ENCODE peak calls at places on chromosomes 11 and 22, in five cellular contexts. One of them, this sample, is unnamed.
A peak's percentile ranks its signal among the peaks of the same experiment; 100 is the strongest.

GRCh38 chr22:23265389-23265700 is 85.0 kb downstream of the BCR start:
- DNase-seq in aorta: no peak
- DNase-seq in tibial artery: no peak
- DNase-seq in OCI-LY7: no peak
- DNase-seq in neuronal stem cell: no peak
- DNase-seq in this sample: no peak

GRCh38 chr11:121473064-121473777 is 20.5 kb upstream of the SORL1-AS1 start:
- DNase-seq in aorta: peak; percentile 77
- DNase-seq in tibial artery: no peak
- DNase-seq in OCI-LY7: no peak
- DNase-seq in neuronal stem cell: no peak
- DNase-seq in this sample: no peak

GRCh38 chr11:18611196-18611595 is 11.6 kb downstream of the MISFA start:
- DNase-seq in aorta: no peak
- DNase-seq in tibial artery: no peak
- DNase-seq in OCI-LY7: no peak
- DNase-seq in neuronal stem cell: no peak
- DNase-seq in this sample: peak; percentile 22

GRCh38 chr11:123183391-123184099 is 11.5 kb downstream of the CLMP start:
- DNase-seq in aorta: no peak
- DNase-seq in tibial artery: no peak
- DNase-seq in OCI-LY7: no peak
- DNase-seq in neuronal stem cell: no peak
- DNase-seq in this sample: no peak

GRCh38 chr11:47995318-47995717 is 15.0 kb downstream of the PTPRJ start:
- DNase-seq in aorta: no peak
- DNase-seq in tibial artery: peak; percentile 10
- DNase-seq in OCI-LY7: no peak
- DNase-seq in neuronal stem cell: no peak
- DNase-seq in this sample: no peak

GRCh38 chr22:45608763-45609180 is 62.9 kb upstream of the ATXN10 start:
- DNase-seq in aorta: no peak
- DNase-seq in tibial artery: no peak
- DNase-seq in OCI-LY7: no peak
- DNase-seq in neuronal stem cell: no peak
- DNase-seq in this sample: no peak

GRCh38 chr11:24153337-24153736 is 343.5 kb upstream of the LUZP2 start:
- DNase-seq in aorta: no peak
- DNase-seq in tibial artery: no peak
- DNase-seq in OCI-LY7: no peak
- DNase-seq in neuronal stem cell: no peak
- DNase-seq in this sample: no peak

GRCh38 chr11:75374646-75375045 is 23.2 kb upstream of the ARRB1 start:
- DNase-seq in aorta: no peak
- DNase-seq in tibial artery: no peak
- DNase-seq in OCI-LY7: no peak
- DNase-seq in neuronal stem cell: no peak
- DNase-seq in this sample: no peak

GRCh38 chr22:50314455-50315288 is 7.2 kb upstream of the PLXNB2 start:
- DNase-seq in aorta: peak; percentile 80
- DNase-seq in tibial artery: peak; percentile 76
- DNase-seq in OCI-LY7: peak; percentile 93
- DNase-seq in neuronal stem cell: no peak
- DNase-seq in this sample: peak; percentile 56

GRCh38 chr11:115660072-115660805 is 156.0 kb upstream of the CADM1 start:
- DNase-seq in aorta: no peak
- DNase-seq in tibial artery: no peak
- DNase-seq in OCI-LY7: no peak
- DNase-seq in neuronal stem cell: no peak
- DNase-seq in this sample: no peak

GRCh38 chr11:19934828-19935259 is 222.2 kb downstream of the NAV2 start:
- DNase-seq in aorta: peak; percentile 68
- DNase-seq in tibial artery: no peak
- DNase-seq in OCI-LY7: no peak
- DNase-seq in neuronal stem cell: no peak
- DNase-seq in this sample: no peak

GRCh38 chr11:64858467-64859401 is 14.3 kb upstream of the CDC42BPG start:
- DNase-seq in aorta: no peak
- DNase-seq in tibial artery: no peak
- DNase-seq in OCI-LY7: peak; percentile 68
- DNase-seq in neuronal stem cell: no peak
- DNase-seq in this sample: no peak

GRCh38 chr11:87529486-87529885 is 491.8 kb downstream of the TMEM135 start:
- DNase-seq in aorta: no peak
- DNase-seq in tibial artery: no peak
- DNase-seq in OCI-LY7: no peak
- DNase-seq in neuronal stem cell: no peak
- DNase-seq in this sample: no peak

GRCh38 chr11:86145439-86146156 is 76.7 kb upstream of the PICALM start:
- DNase-seq in aorta: no peak
- DNase-seq in tibial artery: no peak
- DNase-seq in OCI-LY7: no peak
- DNase-seq in neuronal stem cell: no peak
- DNase-seq in this sample: no peak

GRCh38 chr11:113131036-113131775 is 170.0 kb downstream of the NCAM1 start:
- DNase-seq in aorta: no peak
- DNase-seq in tibial artery: no peak
- DNase-seq in OCI-LY7: no peak
- DNase-seq in neuronal stem cell: no peak
- DNase-seq in this sample: no peak

GRCh38 chr22:39686178-39686620 is 115.6 kb downstream of the CACNA1I start:
- DNase-seq in aorta: no peak
- DNase-seq in tibial artery: no peak
- DNase-seq in OCI-LY7: no peak
- DNase-seq in neuronal stem cell: no peak
- DNase-seq in this sample: no peak

GRCh38 chr11:18375941-18376340 is 18.4 kb upstream of the LDHA start:
- DNase-seq in aorta: no peak
- DNase-seq in tibial artery: no peak
- DNase-seq in OCI-LY7: no peak
- DNase-seq in neuronal stem cell: no peak
- DNase-seq in this sample: no peak

GRCh38 chr11:129853508-129854228 is 38.0 kb downstream of the TMEM45B start:
- DNase-seq in aorta: no peak
- DNase-seq in tibial artery: no peak
- DNase-seq in OCI-LY7: peak; percentile 52
- DNase-seq in neuronal stem cell: no peak
- DNase-seq in this sample: peak; percentile 58

GRCh38 chr11:34473603-34474169 is 35.0 kb downstream of the CAT start:
- DNase-seq in aorta: no peak
- DNase-seq in tibial artery: no peak
- DNase-seq in OCI-LY7: no peak
- DNase-seq in neuronal stem cell: no peak
- DNase-seq in this sample: no peak
- H3K36me3 ChIP-seq in aorta: peaks cover 8% of the 10 kb centered on the region
- H3K36me3 ChIP-seq in tibial artery: peaks cover 43% of the 10 kb centered on the region
- H3K36me3 ChIP-seq in OCI-LY7: peaks cover 48% of the 10 kb centered on the region
- H3K36me3 ChIP-seq in neuronal stem cell: no peaks in the 10 kb centered on the region
- H3K36me3 ChIP-seq in this sample: peaks cover 11% of the 10 kb centered on the region

GRCh38 chr22:19047993-19048392 is 74.2 kb downstream of the DGCR2 start:
- DNase-seq in aorta: no peak
- DNase-seq in tibial artery: peak; percentile 25
- DNase-seq in OCI-LY7: no peak
- DNase-seq in neuronal stem cell: no peak
- DNase-seq in this sample: no peak

GRCh38 chr22:19045094-19045493 is 77.1 kb downstream of the DGCR2 start:
- DNase-seq in aorta: no peak
- DNase-seq in tibial artery: no peak
- DNase-seq in OCI-LY7: no peak
- DNase-seq in neuronal stem cell: no peak
- DNase-seq in this sample: no peak

GRCh38 chr22:19048531-19048930 is 73.7 kb downstream of the DGCR2 start:
- DNase-seq in aorta: no peak
- DNase-seq in tibial artery: peak; percentile 51
- DNase-seq in OCI-LY7: no peak
- DNase-seq in neuronal stem cell: no peak
- DNase-seq in this sample: no peak

GRCh38 chr22:19046287-19046686 is 75.9 kb downstream of the DGCR2 start:
- DNase-seq in aorta: no peak
- DNase-seq in tibial artery: no peak
- DNase-seq in OCI-LY7: no peak
- DNase-seq in neuronal stem cell: no peak
- DNase-seq in this sample: no peak

DNA sequence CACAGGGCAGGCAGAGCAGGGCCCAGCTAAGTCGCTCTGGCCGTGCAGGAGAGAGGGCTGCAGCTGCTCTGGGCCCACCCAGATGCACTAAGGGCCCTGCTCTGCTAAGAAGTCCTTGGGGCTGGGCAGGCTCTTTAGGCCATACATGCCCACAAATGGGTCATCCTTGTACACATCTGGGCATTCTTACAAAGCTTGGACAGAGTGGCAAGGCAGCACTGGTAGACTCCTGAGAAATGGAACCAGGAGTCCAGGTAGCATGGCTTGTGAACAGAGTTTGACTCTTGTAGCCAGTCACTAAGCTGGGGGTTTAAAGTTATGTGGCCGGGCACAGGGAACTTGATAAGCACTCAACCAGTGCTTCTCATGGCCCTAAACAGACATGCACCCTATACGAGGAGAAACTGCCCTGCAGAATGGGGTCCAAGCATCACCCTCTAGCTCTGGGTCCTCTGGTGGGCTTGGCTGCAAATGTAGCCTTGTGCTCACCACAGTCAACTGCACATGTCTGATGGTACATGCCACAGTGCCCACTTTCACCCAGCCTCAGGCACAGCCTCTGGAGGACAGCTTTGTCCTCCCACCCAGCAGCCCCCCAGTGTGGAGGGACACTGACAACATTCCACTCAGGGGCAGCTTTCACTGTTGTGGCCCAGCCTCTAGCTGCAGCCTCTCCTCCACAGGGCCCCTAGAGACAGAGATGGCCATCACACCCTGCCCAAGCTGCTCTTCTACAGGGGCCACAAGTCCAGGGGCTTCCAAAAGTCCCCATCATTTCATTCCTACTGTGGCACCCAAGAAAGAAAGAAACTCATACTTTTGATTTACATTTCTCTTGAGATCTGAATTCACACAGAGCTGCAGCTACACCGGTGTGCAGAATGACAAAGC is 75.2 kb downstream of the DGCR2 start:
- DNase-seq in aorta: no peak
- DNase-seq in tibial artery: peak; percentile 32
- DNase-seq in OCI-LY7: no peak
- DNase-seq in neuronal stem cell: no peak
- DNase-seq in this sample: no peak
- H3K36me3 ChIP-seq in aorta: peaks cover 15% of the 10 kb centered on the region
- H3K36me3 ChIP-seq in tibial artery: peaks cover 73% of the 10 kb centered on the region
- H3K36me3 ChIP-seq in OCI-LY7: peaks cover 67% of the 10 kb centered on the region
- H3K36me3 ChIP-seq in neuronal stem cell: peaks cover 96% of the 10 kb centered on the region
- H3K36me3 ChIP-seq in this sample: peaks cover 47% of the 10 kb centered on the region

GRCh38 chr22:40826984-40827741 is 8.0 kb upstream of the SLC25A17 start:
- DNase-seq in aorta: no peak
- DNase-seq in tibial artery: no peak
- DNase-seq in OCI-LY7: no peak
- DNase-seq in neuronal stem cell: no peak
- DNase-seq in this sample: no peak
- H3K36me3 ChIP-seq in aorta: peaks cover 2% of the 10 kb centered on the region
- H3K36me3 ChIP-seq in tibial artery: peaks cover 72% of the 10 kb centered on the region
- H3K36me3 ChIP-seq in OCI-LY7: peaks cover 94% of the 10 kb centered on the region
- H3K36me3 ChIP-seq in neuronal stem cell: peaks cover 94% of the 10 kb centered on the region
- H3K36me3 ChIP-seq in this sample: peaks cover 82% of the 10 kb centered on the region

GRCh38 chr11:70424765-70425164 is 26.4 kb downstream of the CTTN start:
- DNase-seq in aorta: no peak
- DNase-seq in tibial artery: no peak
- DNase-seq in OCI-LY7: no peak
- DNase-seq in neuronal stem cell: no peak
- DNase-seq in this sample: no peak
- H3K36me3 ChIP-seq in aorta: peaks cover 21% of the 10 kb centered on the region
- H3K36me3 ChIP-seq in tibial artery: peaks cover 70% of the 10 kb centered on the region
- H3K36me3 ChIP-seq in OCI-LY7: no peaks in the 10 kb centered on the region
- H3K36me3 ChIP-seq in neuronal stem cell: peaks cover 87% of the 10 kb centered on the region
- H3K36me3 ChIP-seq in this sample: peaks cover 48% of the 10 kb centered on the region

GRCh38 chr11:118497831-118498230 is 29.4 kb upstream of the TTC36 start:
- DNase-seq in aorta: no peak
- DNase-seq in tibial artery: no peak
- DNase-seq in OCI-LY7: no peak
- DNase-seq in neuronal stem cell: no peak
- DNase-seq in this sample: peak; percentile 51
- H3K36me3 ChIP-seq in aorta: peaks cover 9% of the 10 kb centered on the region
- H3K36me3 ChIP-seq in tibial artery: peaks cover 96% of the 10 kb centered on the region
- H3K36me3 ChIP-seq in OCI-LY7: peaks cover 95% of the 10 kb centered on the region
- H3K36me3 ChIP-seq in neuronal stem cell: peaks cover 100% of the 10 kb centered on the region
- H3K36me3 ChIP-seq in this sample: peaks cover 96% of the 10 kb centered on the region

GRCh38 chr11:57413681-57414080 is 13.2 kb downstream of the SLC43A3 start:
- DNase-seq in aorta: no peak
- DNase-seq in tibial artery: no peak
- DNase-seq in OCI-LY7: no peak
- DNase-seq in neuronal stem cell: no peak
- DNase-seq in this sample: no peak

GRCh38 chr11:57417056-57417455 is 9.9 kb downstream of the SLC43A3 start:
- DNase-seq in aorta: peak; percentile 62
- DNase-seq in tibial artery: no peak
- DNase-seq in OCI-LY7: no peak
- DNase-seq in neuronal stem cell: no peak
- DNase-seq in this sample: peak; percentile 89

GRCh38 chr11:57410287-57410686 is 16.6 kb downstream of the SLC43A3 start:
- DNase-seq in aorta: no peak
- DNase-seq in tibial artery: no peak
- DNase-seq in OCI-LY7: no peak
- DNase-seq in neuronal stem cell: no peak
- DNase-seq in this sample: peak; percentile 60

GRCh38 chr11:57416436-57416835 is 10.5 kb downstream of the SLC43A3 start:
- DNase-seq in aorta: no peak
- DNase-seq in tibial artery: no peak
- DNase-seq in OCI-LY7: no peak
- DNase-seq in neuronal stem cell: no peak
- DNase-seq in this sample: no peak

DNA sequence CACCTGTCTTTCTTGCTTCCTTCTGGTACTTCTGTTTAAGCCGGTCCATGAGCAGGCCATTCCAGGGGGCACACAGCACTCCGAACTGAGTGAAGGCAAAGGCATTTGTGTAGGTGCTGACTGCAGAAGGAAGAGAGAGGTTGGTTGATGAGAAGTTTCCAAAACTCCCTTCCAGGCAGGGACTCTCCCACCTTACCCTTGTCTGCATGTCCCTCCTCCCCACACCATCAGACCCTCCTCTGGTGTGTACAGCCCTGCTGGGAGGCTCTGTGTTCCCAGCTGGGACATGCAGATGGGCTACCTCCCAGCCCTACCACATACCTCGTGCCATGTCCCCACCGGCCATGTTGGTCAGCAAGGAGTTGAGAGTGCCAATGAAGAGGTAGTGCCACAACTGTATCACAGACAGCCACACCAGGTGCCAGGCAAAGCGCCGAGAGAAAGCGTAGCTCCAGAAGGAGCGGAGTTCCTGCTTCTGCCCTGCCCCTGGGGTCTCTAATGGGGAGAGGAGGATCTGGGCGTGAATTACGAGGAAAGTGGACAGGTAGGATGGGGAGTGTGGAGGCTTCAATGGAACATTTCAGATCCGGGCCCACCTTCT is 12.2 kb downstream of the SLC43A3 start:
- DNase-seq in aorta: no peak
- DNase-seq in tibial artery: no peak
- DNase-seq in OCI-LY7: no peak
- DNase-seq in neuronal stem cell: no peak
- DNase-seq in this sample: no peak
- H3K36me3 ChIP-seq in aorta: peaks cover 13% of the 10 kb centered on the region
- H3K36me3 ChIP-seq in tibial artery: peaks cover 79% of the 10 kb centered on the region
- H3K36me3 ChIP-seq in OCI-LY7: peaks cover 97% of the 10 kb centered on the region
- H3K36me3 ChIP-seq in neuronal stem cell: peaks cover 81% of the 10 kb centered on the region
- H3K36me3 ChIP-seq in this sample: no peaks in the 10 kb centered on the region